ENCODE peak calls at places on chromosomes 16 and 17, in seven cellular contexts. D is WTC11; S is kidney tubule cell; U is AG10803; G is tibial artery; L is GF-D8; E is activated naive CD8-positive, alpha-beta T cell treated with anti-CD3 and anti-CD28 coated beads for 36 hours. I is an unnamed sample.

GRCh38 chr17:19346351-19347255 is 15.9 kb downstream of the B9D1 start:
- DNase-seq in D (no peak), S (peak), U (peak), G (peak), L (no peak), E (no peak), I (peak)

GRCh38 chr17:27199948-27200347 is 94.0 kb upstream of the WSB1 start:
- DNase-seq in D (no peak), S (peak), U (no peak), G (no peak), L (no peak), E (no peak), I (no peak)

GRCh38 chr17:78307887-78308633 is 51.8 kb downstream of the SOCS3 start:
- DNase-seq in D (peak), S (no peak), U (no peak), G (no peak), L (no peak), E (no peak), I (no peak)

GRCh38 chr16:5616841-5617240 is 519.2 kb upstream of the EEF2KMT start:
- DNase-seq in D (no peak), S (no peak), U (no peak), G (no peak), L (no peak), E (no peak), I (no peak)

GRCh38 chr16:68658258-68658973 is 13.3 kb downstream of the CDH3 start:
- DNase-seq in D (no peak), S (peak), U (peak), G (no peak), L (no peak), E (no peak), I (peak)

GRCh38 chr16:58037365-58038057 is 12.0 kb downstream of the MMP15 start:
- DNase-seq in D (no peak), S (no peak), U (no peak), G (no peak), L (no peak), E (no peak), I (no peak)

GRCh38 chr17:65627892-65628622 is 66.6 kb upstream of the AXIN2 start:
- DNase-seq in D (no peak), S (peak), U (peak), G (no peak), L (no peak), E (no peak), I (peak)

GRCh38 chr17:19359856-19360255 is 2.7 kb downstream of the B9D1 start:
- DNase-seq in D (no peak), S (no peak), U (no peak), G (peak), L (no peak), E (no peak), I (no peak)

GRCh38 chr17:14843086-14843795 is 421.9 kb downstream of the PMP22 start:
- DNase-seq in D (no peak), S (no peak), U (no peak), G (no peak), L (no peak), E (no peak), I (no peak)

GRCh38 chr16:1062895-1063294 is 9.7 kb upstream of the SSTR5 start:
- DNase-seq in D (no peak), S (no peak), U (no peak), G (no peak), L (no peak), E (no peak), I (no peak)

GRCh38 chr16:14013571-14014283 is 57.4 kb upstream of the MRTFB start:
- DNase-seq in D (no peak), S (peak), U (peak), G (peak), L (no peak), E (no peak), I (no peak)

GRCh38 chr17:75854111-75854748 is 905 bp downstream of the WBP2 start:
- DNase-seq in D (no peak), S (peak), U (peak), G (peak), L (no peak), E (no peak), I (no peak)

I was measured in ureter.